ENCODE peak calls at places on chromosomes 6 and 20, in eight cellular contexts. P, H, W, L, N, R, T and O are unnamed samples.
A peak's percentile ranks its signal among the peaks of the same experiment; 100 is the strongest.

GRCh38 chr20:2467412-2467811 is 3.2 kb downstream of the SNRPB start:
- DNase-seq in P (no peak), H (no peak), W (no peak), L (no peak), N (no peak), R (no peak), T (no peak), O (no peak)

GRCh38 chr6:14957355-14958059 is 288.4 kb upstream of the JARID2 start:
- DNase-seq in P (no peak), H (no peak), W (no peak), L (peak; percentile 41), N (no peak), R (no peak), T (no peak), O (no peak)

GRCh38 chr6:131519670-131520436 is 53.2 kb upstream of the ARG1 start:
- DNase-seq in P (no peak), H (peak; percentile 82), W (no peak), L (no peak), N (no peak), R (no peak), T (peak; percentile 26), O (peak; percentile 23)

GRCh38 chr6:87139236-87139635 is 16.1 kb upstream of the ZNF292 start:
- DNase-seq in P (no peak), H (no peak), W (no peak), L (no peak), N (no peak), R (no peak), T (no peak), O (no peak)

GRCh38 chr6:117444600-117444999 is 18.9 kb upstream of the ROS1 start:
- DNase-seq in P (no peak), H (no peak), W (no peak), L (no peak), N (no peak), R (no peak), T (no peak), O (no peak)

GRCh38 chr20:2759603-2760360 is 40.6 kb downstream of the CPXM1 start:
- DNase-seq in P (no peak), H (peak; percentile 45), W (no peak), L (no peak), N (no peak), R (no peak), T (no peak), O (no peak)

GRCh38 chr20:36819662-36820061 is 46.1 kb upstream of the DSN1 start:
- DNase-seq in P (no peak), H (peak; percentile 71), W (no peak), L (no peak), N (no peak), R (no peak), T (no peak), O (no peak)

GRCh38 chr6:137743493-137743892 is 123.6 kb upstream of the TNFAIP3 start:
- DNase-seq in P (no peak), H (no peak), W (no peak), L (no peak), N (no peak), R (no peak), T (no peak), O (no peak)

GRCh38 chr6:56573142-56573541 is 69.5 kb downstream of the DST start:
- DNase-seq in P (no peak), H (no peak), W (no peak), L (no peak), N (no peak), R (no peak), T (no peak), O (no peak)

GRCh38 chr20:6130045-6130444 is 7.2 kb upstream of the FERMT1 start:
- DNase-seq in P (no peak), H (no peak), W (no peak), L (no peak), N (no peak), R (no peak), T (no peak), O (no peak)

GRCh38 chr6:5782783-5783567 is 223.8 kb downstream of the NRN1 start:
- DNase-seq in P (no peak), H (peak; percentile 61), W (peak; percentile 52), L (no peak), N (no peak), R (peak; percentile 77), T (no peak), O (no peak)

GRCh38 chr6:100366419-100366818 is 98.3 kb downstream of the SIM1 start:
- DNase-seq in P (no peak), H (no peak), W (no peak), L (no peak), N (no peak), R (no peak), T (no peak), O (no peak)

GRCh38 chr20:16701296-16701695 is 28.5 kb upstream of the SNRPB2 start:
- DNase-seq in P (no peak), H (peak; percentile 59), W (no peak), L (no peak), N (no peak), R (no peak), T (no peak), O (no peak)

GRCh38 chr6:76381612-76382011 is 309.1 kb upstream of the IMPG1 start:
- DNase-seq in P (no peak), H (peak; percentile 65), W (no peak), L (no peak), N (no peak), R (no peak), T (no peak), O (no peak)

GRCh38 chr6:100568255-100568654 is 103.5 kb upstream of the SIM1 start:
- DNase-seq in P (no peak), H (no peak), W (no peak), L (no peak), N (no peak), R (no peak), T (no peak), O (no peak)

GRCh38 chr20:49310695-49311094 is 32.8 kb upstream of the ZNFX1 start:
- DNase-seq in P (no peak), H (no peak), W (no peak), L (no peak), N (no peak), R (no peak), T (no peak), O (no peak)

GRCh38 chr6:170365581-170365980 is 59.0 kb downstream of the FAM120B start:
- DNase-seq in P (no peak), H (no peak), W (no peak), L (no peak), N (no peak), R (no peak), T (no peak), O (no peak)

GRCh38 chr20:63854766-63855362 is 6.4 kb upstream of the ABHD16B start:
- DNase-seq in P (no peak), H (peak; percentile 65), W (no peak), L (no peak), N (no peak), R (peak; percentile 81), T (peak; percentile 68), O (no peak)

DNA sequence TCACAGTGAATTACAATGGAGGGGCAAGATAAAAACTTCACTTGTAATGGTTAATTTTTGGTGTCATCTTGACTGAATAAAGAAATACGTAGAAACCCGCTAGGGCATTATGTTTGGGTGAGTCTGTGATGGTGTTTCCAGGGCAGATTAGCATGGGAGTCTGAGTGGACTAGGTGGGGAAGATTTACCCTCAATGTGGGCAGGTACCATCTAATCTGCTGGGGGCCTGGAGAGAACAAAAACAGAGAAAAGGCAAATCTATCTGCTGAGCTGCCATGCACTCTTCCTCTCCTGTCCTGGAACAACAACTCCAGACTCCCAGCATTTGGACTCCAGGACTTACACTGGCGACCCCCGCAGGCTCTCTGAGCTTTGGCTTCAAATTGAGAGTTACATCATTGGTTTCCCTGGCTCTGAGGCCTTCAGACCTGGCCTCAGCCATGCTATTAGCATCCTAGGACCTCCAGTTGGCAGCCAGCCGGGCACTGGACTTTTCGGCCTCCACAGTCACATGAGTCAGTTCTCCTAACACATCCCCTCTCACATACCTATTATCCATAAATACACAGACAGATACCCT is 19.7 kb downstream of the NINL start:
- DNase-seq in P (no peak), H (peak; percentile 55), W (no peak), L (no peak), N (no peak), R (no peak), T (no peak), O (no peak)
- TF ChIP-seq CTCF in P (no peak), H (peak; percentile 26), W (no peak), L (no peak), N (no peak), R (no peak), T (no peak), O (no peak)

GRCh38 chr6:78436335-78436734 is 431.0 kb upstream of the IRAK1BP1 start:
- DNase-seq in P (no peak), H (peak; percentile 57), W (no peak), L (no peak), N (no peak), R (no peak), T (no peak), O (no peak)
- TF ChIP-seq CTCF in P (no peak), H (peak; percentile 54), W (no peak), L (peak; percentile 13), N (no peak), R (no peak), T (peak; percentile 8), O (peak; percentile 21)

GRCh38 chr6:18215436-18215835 is 48.9 kb downstream of the DEK start:
- DNase-seq in P (no peak), H (no peak), W (no peak), L (no peak), N (no peak), R (no peak), T (no peak), O (no peak)
- TF ChIP-seq CTCF in P (no peak), H (no peak), W (no peak), L (no peak), N (no peak), R (no peak), T (no peak), O (no peak)

GRCh38 chr20:45461225-45461624 is 8.3 kb upstream of the WFDC2 start:
- DNase-seq in P (no peak), H (no peak), W (no peak), L (no peak), N (no peak), R (no peak), T (no peak), O (no peak)

GRCh38 chr20:45452772-45453171 is 16.8 kb upstream of the WFDC2 start:
- DNase-seq in P (no peak), H (no peak), W (no peak), L (no peak), N (no peak), R (no peak), T (no peak), O (no peak)

GRCh38 chr20:45459606-45460005 is 9.9 kb upstream of the WFDC2 start:
- DNase-seq in P (no peak), H (no peak), W (no peak), L (no peak), N (no peak), R (no peak), T (no peak), O (no peak)

GRCh38 chr20:45452238-45452637 is 17.3 kb upstream of the WFDC2 start:
- DNase-seq in P (no peak), H (no peak), W (no peak), L (no peak), N (no peak), R (no peak), T (no peak), O (no peak)

DNA sequence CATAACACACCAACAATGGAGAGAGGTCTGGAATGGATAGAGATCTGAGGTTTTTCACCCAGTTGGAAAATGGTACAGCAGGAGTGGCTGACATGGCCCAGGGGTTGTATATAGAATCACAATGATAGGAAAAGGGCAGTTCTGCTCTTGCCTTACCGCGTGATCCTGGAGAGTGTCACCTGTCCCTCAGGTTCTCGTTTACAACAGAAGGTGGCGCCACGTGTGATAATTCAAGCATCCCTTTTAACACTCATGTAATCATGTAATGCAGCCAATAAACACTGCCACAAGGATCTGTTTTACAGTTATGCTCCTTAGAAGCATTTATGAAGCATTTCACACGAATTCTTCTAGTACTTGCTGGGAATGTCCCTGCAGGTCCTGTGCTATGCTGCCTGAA is 12.9 kb upstream of the WFDC2 start:
- DNase-seq in P (no peak), H (peak; percentile 89), W (no peak), L (no peak), N (no peak), R (no peak), T (peak; percentile 45), O (peak; percentile 29)
- TF ChIP-seq CTCF in P (no peak), H (peak; percentile 85), W (no peak), L (peak; percentile 50), N (no peak), R (peak; percentile 8), T (peak; percentile 38), O (peak; percentile 58)